ENCODE peak calls at places on chromosomes 3 and 15, in four cellular contexts. G is IMR-90; L is NCI-H2171 treated with DMSO at 0.1 percent for 48 hours; Y is effector CD4-positive, alpha-beta T cell. W is an unnamed sample.

GRCh38 chr15:73799466-73799865 is 46.3 kb upstream of the INSYN1 start:
- DNase-seq in G (peak), Y (no peak), L (no peak), W (no peak)

GRCh38 chr3:115071122-115071521 is 76.0 kb downstream of the ZBTB20 start:
- DNase-seq in G (no peak), Y (no peak), L (no peak), W (peak)

GRCh38 chr3:186664506-186664905 is 1.3 kb upstream of the HRG start:
- DNase-seq in Y (no peak), L (no peak), G (no peak), W (no peak)

GRCh38 chr3:16484216-16484615 is 29.3 kb downstream of the RFTN1 start:
- DNase-seq in L (no peak), Y (no peak), G (peak), W (peak)

GRCh38 chr3:123076496-123077418 is 9.9 kb downstream of the PDIA5 start:
- DNase-seq in L (peak), Y (no peak), G (no peak), W (no peak)

GRCh38 chr3:138230525-138230924 is 43.4 kb downstream of the ARMC8 start:
- DNase-seq in Y (no peak), L (no peak), G (peak), W (peak)

GRCh38 chr15:29844290-29844903 is 22.1 kb upstream of the TJP1 start:
- DNase-seq in G (peak), L (no peak), Y (no peak), W (peak)

GRCh38 chr3:16290827-16291196 is 25.8 kb downstream of the OXNAD1 start:
- DNase-seq in G (no peak), Y (no peak), L (no peak), W (peak)

GRCh38 chr15:53197426-53197839 is 407.3 kb upstream of the ONECUT1 start:
- DNase-seq in G (peak), L (peak), Y (no peak), W (peak)

GRCh38 chr15:53811530-53811929 is 52.1 kb upstream of the WDR72 start:
- DNase-seq in L (no peak), G (no peak), Y (no peak), W (no peak)

GRCh38 chr3:11642455-11643162 is 1.1 kb downstream of the VGLL4 start:
- DNase-seq in Y (peak), G (peak), L (peak), W (peak)

GRCh38 chr3:181567446-181568075 is 144.2 kb upstream of the SOX2 start:
- DNase-seq in Y (no peak), G (no peak), L (no peak), W (peak)

GRCh38 chr3:108305484-108306172 is 9.3 kb downstream of the HHLA2 start:
- DNase-seq in Y (no peak), L (no peak), G (no peak), W (no peak)

GRCh38 chr15:71048913-71049675 is 66.2 kb upstream of the THSD4 start:
- DNase-seq in Y (no peak), G (peak), L (no peak), W (peak)

GRCh38 chr3:40989141-40990061 is 209.9 kb upstream of the CTNNB1 start:
- DNase-seq in Y (no peak), L (no peak), G (no peak), W (peak)

GRCh38 chr15:98174286-98174685 is 213.8 kb downstream of the ARRDC4 start:
- DNase-seq in G (no peak), Y (no peak), L (peak), W (peak)

GRCh38 chr3:151282921-151283320 is 4.6 kb upstream of the P2RY14 start:
- DNase-seq in Y (no peak), L (peak), G (peak), W (peak)

GRCh38 chr15:64141798-64142512 is 9.6 kb upstream of the SNX22 start:
- DNase-seq in L (no peak), Y (no peak), G (no peak), W (no peak)

GRCh38 chr3:43522702-43523362 is 99.0 kb downstream of the ANO10 start:
- DNase-seq in Y (no peak), G (peak), L (no peak), W (peak)

GRCh38 chr3:137692803-137693431 is 71.2 kb upstream of the SOX14 start:
- DNase-seq in G (no peak), Y (no peak), L (peak), W (no peak)

GRCh38 chr3:169662215-169663070 is 1.1 kb downstream of the MECOM start:
- DNase-seq in L (peak), Y (no peak), G (peak), W (peak)

GRCh38 chr15:74375303-74375693 is 7.9 kb upstream of the CYP11A1 start:
- DNase-seq in L (peak), G (peak), Y (peak), W (peak)

GRCh38 chr3:156250550-156250949 is 130.2 kb downstream of the KCNAB1 start:
- DNase-seq in L (no peak), G (no peak), Y (no peak), W (no peak)